ENCODE peak calls at places on chromosomes 13 and 19, in seven cellular contexts. W, J, C, B, M, T and A are unnamed samples.
A peak's percentile ranks its signal among the peaks of the same experiment; 100 is the strongest.

GRCh38 chr13:48532146-48532472 is 771 bp downstream of the RCBTB2 start:
- DNase-seq in J (no peak), T (peak; percentile 22), M (no peak), B (no peak), C (no peak), W (no peak), A (no peak)

GRCh38 chr19:18294467-18294864 is 13.0 kb upstream of the JUND start:
- DNase-seq in B (peak; percentile 72), T (no peak), M (no peak), J (no peak), C (no peak), W (peak; percentile 37), A (peak; percentile 82)

GRCh38 chr19:15463865-15464371 is 426 bp downstream of the RASAL3 start:
- DNase-seq in M (no peak), J (no peak), B (peak; percentile 64), T (no peak), W (no peak), C (no peak), A (no peak)

GRCh38 chr13:65638572-65639168 is 1591.5 kb downstream of the PCDH9 start:
- DNase-seq in T (peak; percentile 4), C (no peak), B (no peak), J (no peak), W (no peak), M (no peak), A (peak; percentile 56)

GRCh38 chr13:106418556-106418955 is 116.9 kb downstream of the EFNB2 start:
- DNase-seq in W (no peak), T (peak; percentile 62), J (no peak), M (no peak), C (no peak), B (no peak), A (no peak)

GRCh38 chr19:4557186-4557970 is 2.1 kb downstream of the SEMA6B start:
- DNase-seq in W (peak; percentile 25), M (peak; percentile 54), B (no peak), C (no peak), T (no peak), J (no peak), A (no peak)

GRCh38 chr13:44364019-44364418 is 9.6 kb upstream of the SERP2 start:
- DNase-seq in M (no peak), C (no peak), J (no peak), T (no peak), W (no peak), B (no peak), A (no peak)

GRCh38 chr19:45670670-45671453 is 2.8 kb downstream of the GIPR start:
- DNase-seq in J (peak; percentile 33), C (peak; percentile 74), B (peak; percentile 90), M (peak; percentile 84), T (no peak), W (peak; percentile 75), A (no peak)

GRCh38 chr19:35715355-35715809 is 2.4 kb upstream of the KMT2B start:
- DNase-seq in C (no peak), W (no peak), J (peak; percentile 21), M (no peak), B (no peak), T (no peak), A (no peak)

GRCh38 chr19:16180611-16181010 is 4.6 kb upstream of the FAM32A start:
- DNase-seq in W (no peak), J (no peak), T (peak; percentile 52), B (no peak), M (no peak), C (no peak), A (peak; percentile 7)

GRCh38 chr13:42275098-42275471 is 3.1 kb downstream of the AKAP11 start:
- DNase-seq in C (no peak), B (no peak), J (no peak), T (no peak), M (no peak), W (no peak), A (no peak)

GRCh38 chr19:46839752-46840151 is 10.9 kb downstream of the AP2S1 start:
- DNase-seq in C (no peak), M (peak; percentile 76), T (no peak), W (no peak), B (no peak), J (no peak), A (no peak)

GRCh38 chr13:98334620-98335205 is 157.6 kb upstream of the RNF113B start:
- DNase-seq in M (no peak), W (no peak), J (no peak), C (no peak), B (no peak), T (no peak), A (no peak)

GRCh38 chr13:34155931-34156607 is 338.1 kb downstream of the RFC3 start:
- DNase-seq in M (no peak), C (no peak), W (no peak), B (no peak), T (no peak), J (no peak), A (no peak)

GRCh38 chr13:33321686-33322473 is 36.3 kb upstream of the STARD13 start:
- DNase-seq in M (no peak), J (no peak), C (no peak), W (no peak), T (no peak), B (no peak), A (no peak)

GRCh38 chr13:28716511-28716910 is 2.3 kb downstream of the SLC46A3 start:
- DNase-seq in C (no peak), W (no peak), M (peak; percentile 12), B (no peak), J (peak; percentile 76), T (no peak), A (no peak)

GRCh38 chr19:46533085-46534081 is 37.7 kb upstream of the PNMA8B start:
- DNase-seq in J (no peak), B (no peak), W (no peak), M (no peak), C (peak; percentile 42), T (no peak), A (peak; percentile 71)

GRCh38 chr13:31094331-31095015 is 67.2 kb downstream of the HSPH1 start:
- DNase-seq in C (no peak), T (no peak), W (no peak), M (no peak), B (no peak), J (no peak), A (no peak)

GRCh38 chr19:16896098-16896912 is 7.5 kb downstream of the F2RL3 start:
- DNase-seq in T (no peak), B (peak; percentile 64), M (no peak), J (no peak), C (peak; percentile 73), W (no peak), A (no peak)